ENCODE peak calls at places on chromosomes 6 and 20, in nine cellular contexts. B is foreskin fibroblast; H is GM23248; X is stimulated activated CD4-positive, alpha-beta T cell treated with anti-CD3 and anti-CD28 coated beads, Interleukin-12 subunit alpha, Interleukin-12 subunit beta, amount 100 ng/mL, for 48 hours; O is cardiac septum; F is mesothelial cell of epicardium; N is kidney tubule cell; P is fibroblast of the aortic adventitia; Z is germinal center. S is an unnamed sample.

GRCh38 chr6:53737746-53738145 is 57.1 kb upstream of the LRRC1 start:
- DNase-seq in B (no peak), H (no peak), X (no peak), O (no peak), F (no peak), N (peak), P (no peak), Z (no peak), S (peak)

GRCh38 chr6:85321926-85322325 is 128.0 kb upstream of the NT5E start:
- DNase-seq in B (no peak), H (no peak), X (no peak), O (no peak), F (no peak), N (no peak), P (no peak), Z (no peak), S (no peak)

GRCh38 chr6:126067080-126067479 is 80.7 kb downstream of the TRMT11 start:
- DNase-seq in B (no peak), H (no peak), X (no peak), O (no peak), F (no peak), N (no peak), P (no peak), Z (no peak), S (no peak)

GRCh38 chr6:45441811-45442453 is 64.2 kb upstream of the SUPT3H start:
- DNase-seq in B (peak), H (no peak), X (no peak), O (no peak), F (no peak), N (no peak), P (no peak), Z (no peak), S (peak)

GRCh38 chr6:57313009-57313408 is 4.4 kb upstream of the PRIM2 start:
- DNase-seq in B (no peak), H (peak), X (no peak), O (no peak), F (no peak), N (no peak), P (peak), Z (no peak), S (no peak)

GRCh38 chr20:41308290-41308691 is 9.2 kb downstream of the ZHX3 start:
- DNase-seq in B (peak), H (peak), X (no peak), O (no peak), F (no peak), N (peak), P (peak), Z (no peak), S (peak)

GRCh38 chr20:24917797-24918578 is 31.1 kb upstream of the CST7 start:
- DNase-seq in B (peak), H (peak), X (peak), O (peak), F (peak), N (peak), P (peak), Z (peak), S (peak)

GRCh38 chr6:158769696-158770446 is 49.3 kb downstream of the EZR start:
- DNase-seq in B (no peak), H (no peak), X (no peak), O (peak), F (no peak), N (no peak), P (no peak), Z (no peak), S (no peak)

GRCh38 chr6:5143625-5144311 is 58.6 kb downstream of the PPP1R3G start:
- DNase-seq in B (peak), H (peak), X (peak), O (peak), F (peak), N (peak), P (peak), Z (peak), S (peak)

GRCh38 chr20:15759546-15760216 is 813.6 kb downstream of the KIF16B start:
- DNase-seq in B (peak), H (peak), X (no peak), O (no peak), F (no peak), N (peak), P (no peak), Z (no peak), S (no peak)

GRCh38 chr20:22389836-22390542 is 194.4 kb downstream of the FOXA2 start:
- DNase-seq in B (no peak), H (peak), X (no peak), O (no peak), F (no peak), N (peak), P (peak), Z (no peak), S (peak)

GRCh38 chr6:113875470-113875869 is 18.3 kb downstream of the MARCKS start:
- DNase-seq in B (peak), H (peak), X (no peak), O (no peak), F (no peak), N (peak), P (peak), Z (no peak), S (peak)

GRCh38 chr6:40640591-40641293 is 53.6 kb upstream of the LRFN2 start:
- DNase-seq in B (no peak), H (no peak), X (no peak), O (no peak), F (no peak), N (no peak), P (no peak), Z (no peak), S (no peak)

GRCh38 chr6:142914371-142914770 is 30.6 kb downstream of the HIVEP2 start:
- DNase-seq in B (no peak), H (peak), X (no peak), O (no peak), F (no peak), N (no peak), P (no peak), Z (no peak), S (no peak)

GRCh38 chr6:142008776-142009175 is 123.9 kb upstream of the GJE1 start:
- DNase-seq in B (no peak), H (no peak), X (no peak), O (no peak), F (no peak), N (no peak), P (no peak), Z (no peak), S (no peak)

GRCh38 chr6:155782739-155783459 is 327.3 kb upstream of the NOX3 start:
- DNase-seq in B (peak), H (peak), X (no peak), O (no peak), F (no peak), N (no peak), P (peak), Z (no peak), S (peak)

GRCh38 chr20:560680-561079 is 17.1 kb upstream of the CSNK2A1 start:
- DNase-seq in B (no peak), H (no peak), X (no peak), O (no peak), F (no peak), N (no peak), P (no peak), Z (no peak), S (no peak)

GRCh38 chr6:144344651-144345050 is 59.5 kb downstream of the UTRN start:
- DNase-seq in B (no peak), H (no peak), X (no peak), O (no peak), F (no peak), N (no peak), P (no peak), Z (no peak), S (no peak)

GRCh38 chr20:47204746-47205122 is 151.8 kb downstream of the ZMYND8 start:
- DNase-seq in B (no peak), H (no peak), X (no peak), O (no peak), F (no peak), N (no peak), P (no peak), Z (no peak), S (no peak)

GRCh38 chr20:6489361-6490154 is 277.9 kb upstream of the BMP2 start:
- DNase-seq in B (no peak), H (no peak), X (no peak), O (no peak), F (no peak), N (no peak), P (no peak), Z (no peak), S (no peak)

GRCh38 chr20:62603021-62603906 is 39.0 kb upstream of the SLCO4A1 start:
- DNase-seq in B (peak), H (peak), X (no peak), O (peak), F (no peak), N (peak), P (peak), Z (peak), S (peak)

GRCh38 chr6:20217476-20217855 is 5.2 kb upstream of the MBOAT1 start:
- DNase-seq in B (no peak), H (no peak), X (no peak), O (no peak), F (no peak), N (no peak), P (peak), Z (no peak), S (no peak)

GRCh38 chr6:27296106-27296783 is 15.8 kb downstream of the POM121L2 start:
- DNase-seq in B (peak), H (peak), X (no peak), O (no peak), F (no peak), N (peak), P (peak), Z (no peak), S (peak)

GRCh38 chr6:117989086-117989485 is 82.0 kb downstream of the SLC35F1 start:
- DNase-seq in B (no peak), H (no peak), X (no peak), O (no peak), F (no peak), N (no peak), P (no peak), Z (no peak), S (no peak)

GRCh38 chr6:113489946-113490345 is 367.2 kb upstream of the MARCKS start:
- DNase-seq in B (no peak), H (peak), X (no peak), O (no peak), F (no peak), N (no peak), P (peak), Z (no peak), S (no peak)

S was measured in ELR.